ENCODE peak calls at places on chromosomes 2 and 18, in four cellular contexts. H is tibial nerve, W is transverse colon, R is ovary. Z is an unnamed sample. For H3K27me3, the result is how much of the 10 kb centered on the place peaks cover.

GRCh38 chr2:210477496-210477895 is 937 bp upstream of the LANCL1 start:
- DNase-seq in H (no peak), W (no peak), R (peak), Z (no peak)

GRCh38 chr2:165173215-165173614 is 30.6 kb downstream of the SCN3A start:
- DNase-seq in H (no peak), W (no peak), R (no peak), Z (no peak)

GRCh38 chr2:96506016-96506906 is 1.1 kb upstream of the NEURL3 start:
- DNase-seq in H (no peak), W (no peak), R (no peak), Z (no peak)

GRCh38 chr18:9466911-9467310 is 8.4 kb upstream of the RALBP1 start:
- DNase-seq in H (no peak), W (no peak), R (no peak), Z (no peak)

GRCh38 chr2:212135739-212136138 is 402.9 kb downstream of the ERBB4 start:
- DNase-seq in H (no peak), W (no peak), R (no peak), Z (no peak)

GRCh38 chr2:108853421-108853820 is 66.8 kb downstream of the CCDC138 start:
- DNase-seq in H (no peak), W (no peak), R (no peak), Z (no peak)

GRCh38 chr2:172943992-172944793 is 131.5 kb upstream of the MAP3K20 start:
- DNase-seq in H (no peak), W (no peak), R (no peak), Z (no peak)

GRCh38 chr2:38526195-38526594 is 76.5 kb downstream of the HNRNPLL start:
- DNase-seq in H (no peak), W (no peak), R (no peak), Z (no peak)

GRCh38 chr18:59646946-59647307 is 50.3 kb downstream of the CCBE1 start:
- DNase-seq in H (no peak), W (no peak), R (no peak), Z (no peak)

GRCh38 chr18:23835506-23835905 is 146.3 kb downstream of the LAMA3 start:
- DNase-seq in H (no peak), W (no peak), R (no peak), Z (no peak)

GRCh38 chr2:192190474-192190873 is 4.3 kb downstream of the TMEFF2 start:
- DNase-seq in H (no peak), W (no peak), R (no peak), Z (no peak)
- H3K27me3 ChIP-seq in H (half or more), W (half or more), R (under half), Z (under half)

DNA sequence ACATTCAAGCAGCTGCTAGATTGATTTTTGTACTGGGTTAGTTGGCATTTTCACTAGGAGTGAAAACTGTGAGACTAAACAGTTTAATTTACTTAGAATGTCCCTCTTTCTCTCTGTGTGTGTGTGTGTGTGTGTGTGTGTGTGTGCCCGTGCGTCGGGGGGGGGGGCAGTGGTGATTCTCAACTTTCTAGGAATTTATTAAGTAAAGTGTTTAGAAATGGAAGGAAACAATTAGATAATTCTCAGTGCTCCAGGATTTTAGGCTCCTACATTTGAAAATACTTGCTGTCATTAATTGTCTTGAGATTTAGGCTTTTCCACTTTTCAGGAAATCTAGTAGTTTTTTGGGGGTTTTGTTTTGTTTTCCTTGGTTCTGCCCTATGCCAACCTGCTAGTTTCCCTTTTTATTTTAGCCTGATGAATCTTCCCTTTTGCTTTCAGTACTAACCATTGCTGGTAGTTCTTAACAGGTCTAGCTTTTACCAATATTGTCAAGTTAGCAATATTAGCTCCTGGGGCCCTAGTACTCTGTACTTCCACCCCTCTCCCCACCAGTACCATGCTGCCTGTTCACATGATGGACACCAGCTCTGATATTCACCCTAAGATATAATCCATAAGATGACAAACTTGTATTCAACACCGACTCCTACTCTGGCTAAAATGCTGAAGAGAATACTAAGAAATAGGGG is 4.9 kb downstream of the EPAS1 start:
- DNase-seq in H (no peak), W (no peak), R (no peak), Z (no peak)
- H3K4me3 ChIP-seq in H (no peak), W (no peak), R (no peak), Z (no peak)

DNA sequence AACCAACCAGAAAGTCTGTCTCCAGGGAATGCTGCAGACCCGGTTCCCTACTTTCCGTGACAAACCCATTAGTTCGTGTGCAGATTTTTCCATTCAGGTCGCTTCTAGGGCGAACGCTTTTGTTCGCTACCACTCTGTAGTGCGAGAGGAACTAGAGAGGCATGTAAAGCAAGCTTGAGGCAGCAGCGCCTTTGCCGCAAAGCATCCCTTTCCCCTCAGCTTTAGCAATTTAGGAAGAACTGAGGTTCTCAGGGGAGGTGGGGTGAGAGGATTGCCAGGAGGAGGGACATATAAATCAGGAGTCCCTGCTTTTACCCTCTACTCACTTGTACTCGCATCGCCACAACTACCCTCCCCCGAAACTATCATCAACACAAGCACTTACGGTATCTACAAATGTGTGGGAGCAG is 753 bp upstream of the ZNF804A start:
- DNase-seq in H (no peak), W (peak), R (no peak), Z (no peak)
- H3K27me3 ChIP-seq in H (under half), W (half or more), R (under half), Z (under half)

GRCh38 chr2:145688156-145688555 is 1168.2 kb upstream of the ZEB2 start:
- DNase-seq in H (no peak), W (no peak), R (no peak), Z (no peak)
- H3K4me3 ChIP-seq in H (no peak), W (no peak), R (no peak), Z (no peak)

DNA sequence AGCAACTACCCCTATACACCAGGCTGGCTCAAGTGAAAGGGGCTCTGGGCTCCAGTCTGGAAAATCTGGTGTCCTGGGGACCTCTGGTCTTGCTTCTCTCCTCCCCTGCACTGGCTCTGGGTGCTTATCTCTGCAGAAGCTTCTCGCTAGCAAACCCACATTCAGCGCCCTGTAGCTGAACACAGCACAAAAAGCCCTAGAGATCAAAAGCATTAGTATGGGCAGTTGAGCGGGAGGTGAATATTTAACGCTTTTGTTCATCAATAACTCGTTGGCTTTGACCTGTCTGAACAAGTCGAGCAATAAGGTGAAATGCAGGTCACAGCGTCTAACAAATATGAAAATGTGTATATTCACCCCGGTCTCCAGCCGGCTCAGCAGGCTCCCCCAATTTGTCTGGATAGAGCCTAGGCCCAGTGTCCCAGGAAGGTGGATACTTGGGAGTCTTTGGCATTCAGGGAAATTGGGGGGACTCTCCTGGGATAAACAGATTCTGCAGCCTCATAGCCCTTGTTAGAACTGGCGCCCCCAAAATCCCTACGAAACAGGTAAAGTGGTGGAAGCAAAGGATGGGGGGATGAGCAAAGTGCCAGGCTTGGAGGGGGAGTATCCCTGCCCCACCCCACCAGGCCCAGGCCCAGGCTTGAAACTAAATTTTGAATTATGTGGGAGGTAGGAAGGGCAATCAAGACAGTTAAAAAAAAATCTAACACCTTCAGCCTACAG is 2.4 kb upstream of the HOXD4 start:
- DNase-seq in H (no peak), W (no peak), R (no peak), Z (no peak)
- H3K27me3 ChIP-seq in H (half or more), W (under half), R (under half), Z (half or more)

GRCh38 chr2:26002617-26003310 is 20.5 kb upstream of the KIF3C start:
- DNase-seq in H (no peak), W (no peak), R (no peak), Z (no peak)
- H3K4me3 ChIP-seq in H (no peak), W (no peak), R (no peak), Z (no peak)

GRCh38 chr2:237483018-237483731 is 3.9 kb upstream of the MLPH start:
- DNase-seq in H (no peak), W (peak), R (no peak), Z (no peak)

GRCh38 chr2:237486819-237487448 is at the start of gene MLPH:
- DNase-seq in H (peak), W (peak), R (peak), Z (no peak)

GRCh38 chr2:237486334-237486818 is 675 bp upstream of the MLPH start:
- DNase-seq in H (no peak), W (no peak), R (no peak), Z (no peak)

GRCh38 chr2:237485844-237486243 is 1.2 kb upstream of the MLPH start:
- DNase-seq in H (no peak), W (no peak), R (no peak), Z (no peak)

DNA sequence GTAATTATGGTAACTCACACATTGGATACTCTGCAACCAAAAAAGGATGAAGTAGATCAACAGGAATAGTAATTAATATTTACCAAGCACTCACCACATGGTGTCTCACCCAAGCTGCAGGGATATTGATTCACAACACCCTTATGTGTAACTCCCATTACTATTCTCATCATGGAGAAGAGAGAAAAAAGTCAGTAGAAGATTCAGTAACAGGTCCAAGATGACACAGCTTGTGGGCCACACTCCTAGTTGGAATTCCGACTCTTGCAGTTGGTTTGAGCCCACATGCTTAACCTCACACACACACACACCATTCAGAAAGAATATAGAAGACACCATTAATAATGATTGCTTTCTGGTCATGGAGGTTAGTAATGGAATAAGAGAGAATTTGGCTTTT is 1.7 kb upstream of the MLPH start:
- DNase-seq in H (no peak), W (no peak), R (no peak), Z (no peak)
- H3K27me3 ChIP-seq in H (under half), W (under half), R (under half), Z (under half)